ENCODE peak calls at places on chromosome 1, in nine cellular contexts. B, V, R, M, T, Z, F, X and E are unnamed samples. For H3K9me3 and H3K4me1, the result is how much of the 10 kb centered on the place peaks cover.

GRCh38 chr1:222897527-222898190 is 82.8 kb downstream of the DISP1 start:
- DNase-seq in F (no peak), T (no peak), M (no peak), V (no peak), R (no peak), B (no peak), Z (no peak), X (peak), E (peak)

GRCh38 chr1:60922304-60922703 is 160.1 kb upstream of the NFIA start:
- DNase-seq in F (peak), Z (no peak), R (no peak), V (peak), B (no peak), T (no peak), M (no peak), X (no peak), E (no peak)

GRCh38 chr1:185821612-185822385 is 87.6 kb downstream of the HMCN1 start:
- DNase-seq in R (no peak), M (no peak), V (no peak), Z (no peak), X (peak), B (no peak), T (no peak), F (no peak), E (peak)

GRCh38 chr1:6624712-6625578 is at the start of gene THAP3:
- DNase-seq in R (peak), V (peak), F (peak), X (peak), B (peak), Z (peak), M (peak), T (peak), E (peak)

GRCh38 chr1:225737179-225737578 is 40.4 kb upstream of the SRP9 start:
- DNase-seq in R (no peak), Z (no peak), V (no peak), F (no peak), M (peak), X (peak), B (no peak), T (no peak), E (no peak)

GRCh38 chr1:172658871-172659453 is at the start of gene FASLG:
- DNase-seq in V (no peak), T (no peak), R (no peak), F (no peak), B (no peak), M (no peak), Z (peak), X (no peak), E (peak)

GRCh38 chr1:181396811-181397210 is 86.5 kb upstream of the CACNA1E start:
- DNase-seq in M (no peak), T (no peak), B (no peak), V (no peak), F (no peak), R (no peak), X (no peak), Z (no peak), E (no peak)

GRCh38 chr1:181181792-181182585 is 93.5 kb downstream of the IER5 start:
- DNase-seq in R (peak), Z (no peak), B (peak), X (no peak), F (no peak), M (no peak), V (no peak), T (no peak), E (no peak)

GRCh38 chr1:203300441-203301330 is 4.6 kb upstream of the BTG2 start:
- DNase-seq in M (no peak), T (no peak), R (no peak), V (no peak), X (no peak), B (no peak), Z (no peak), F (no peak), E (no peak)

DNA sequence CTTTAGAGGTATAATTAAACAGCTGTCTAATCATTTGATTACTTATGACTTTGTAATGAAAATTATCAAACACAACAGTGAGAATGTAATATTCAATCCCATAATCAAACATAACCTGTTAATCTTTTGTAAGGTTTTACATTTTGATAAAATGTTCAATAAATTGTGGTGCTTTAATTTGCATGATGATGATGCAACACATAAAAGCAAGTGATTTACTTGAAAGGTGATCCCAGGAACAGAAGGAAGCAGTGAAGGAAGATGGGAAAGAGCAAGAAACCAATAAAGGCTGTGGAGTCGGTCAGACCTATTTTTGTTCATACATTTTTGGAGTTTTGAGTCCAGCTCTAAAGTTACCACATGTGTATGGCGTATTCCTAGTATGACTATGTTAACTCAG is 29.6 kb downstream of the ZNF695 start:
- DNase-seq in F (no peak), X (no peak), V (no peak), R (no peak), B (no peak), T (no peak), M (no peak), Z (no peak), E (no peak)
- H3K9me3 ChIP-seq in F (under half), X (half or more), V (under half), R (half or more), B (under half), T (under half), M (half or more), Z (under half), E (under half)

DNA sequence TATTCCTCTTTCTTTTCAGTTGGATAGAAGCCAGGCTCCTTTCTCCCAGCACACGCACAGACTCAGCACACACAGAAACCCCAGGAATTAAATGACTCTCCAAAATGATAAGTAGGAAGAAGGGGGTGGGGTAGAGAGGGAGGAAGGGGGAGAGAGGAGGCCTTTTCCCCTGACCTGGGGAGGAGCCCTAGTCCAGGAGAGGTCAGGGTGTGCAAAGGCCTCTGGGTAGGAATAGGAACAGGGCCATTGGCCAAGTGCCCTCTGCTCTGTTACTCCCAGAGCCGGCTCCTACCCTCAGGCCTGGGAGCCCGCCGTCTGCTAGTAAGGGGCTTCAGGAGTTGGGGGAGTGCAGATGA is 35.6 kb upstream of the PUM1 start:
- DNase-seq in B (no peak), X (peak), Z (peak), M (no peak), V (no peak), R (no peak), F (peak), T (no peak), E (peak)
- H3K4me3 ChIP-seq in B (no peak), X (no peak), Z (no peak), M (no peak), V (no peak), R (no peak), F (no peak), T (no peak), E (no peak)

DNA sequence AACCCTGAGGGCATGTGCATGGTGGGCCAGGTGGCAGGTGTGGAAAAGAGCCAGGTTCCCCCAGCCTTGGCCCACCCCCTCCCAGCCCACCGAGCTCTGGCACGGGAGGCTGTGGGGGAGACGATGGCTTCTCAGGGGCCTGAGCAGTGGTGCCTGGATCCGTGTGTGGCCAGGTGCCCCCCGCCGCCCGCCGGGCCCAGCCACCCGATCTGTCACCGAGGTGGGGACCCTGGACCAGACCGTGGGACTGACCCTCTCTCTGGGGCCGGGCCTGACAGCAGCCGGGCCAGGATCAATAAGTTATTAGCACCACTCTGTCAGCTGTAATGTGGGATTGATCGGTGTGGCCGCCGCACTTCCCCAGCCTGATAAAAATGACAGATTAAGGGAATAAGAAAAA is 13.8 kb downstream of the SAMD11 start:
- DNase-seq in M (no peak), Z (no peak), V (no peak), T (no peak), X (no peak), F (no peak), B (no peak), R (no peak), E (no peak)
- H3K4me1 ChIP-seq in M (under half), Z (under half), V (under half), T (under half), X (under half), F (half or more), B (under half), R (under half), E (under half)

DNA sequence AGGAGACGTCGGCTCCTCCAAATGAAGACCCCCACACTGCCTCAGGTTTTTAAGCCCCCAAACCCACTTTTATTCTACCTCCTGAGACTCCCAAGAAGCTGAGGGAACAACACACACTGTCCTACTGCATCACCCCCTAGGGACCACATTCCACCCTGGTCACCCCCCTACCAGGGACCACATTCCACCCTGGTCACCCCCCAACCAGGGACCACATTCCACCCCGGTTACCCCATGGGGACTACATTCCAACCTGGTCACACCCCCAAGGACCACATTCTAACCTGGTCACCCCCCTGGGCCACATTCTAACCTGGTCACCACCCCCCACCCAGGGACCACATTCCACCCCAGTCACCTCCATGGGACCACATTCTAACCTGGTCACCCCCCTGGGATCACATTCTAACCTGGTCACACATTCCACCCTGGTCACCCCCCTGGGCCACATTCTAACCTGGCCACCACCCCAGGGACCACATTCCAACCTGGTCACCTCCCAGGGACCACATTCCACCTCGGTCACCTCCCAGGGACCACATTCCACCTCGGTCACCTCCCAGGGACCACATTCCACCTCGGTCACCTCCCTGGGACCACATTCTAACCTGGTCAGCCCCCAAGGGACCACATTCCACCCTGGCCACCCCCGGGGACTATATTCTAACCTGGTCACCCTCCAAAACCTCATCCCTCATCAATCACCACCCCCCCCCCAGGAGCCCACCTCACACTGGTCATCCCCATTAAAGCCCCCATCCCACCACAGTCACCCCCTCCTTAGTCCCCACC is 587.6 kb downstream of the NPHP4 start:
- DNase-seq in B (no peak), M (no peak), X (no peak), Z (no peak), R (no peak), T (no peak), F (no peak), V (no peak), E (no peak)
- H3K9me3 ChIP-seq in B (under half), M (under half), X (under half), Z (under half), R (under half), T (under half), F (under half), V (under half), E (under half)

DNA sequence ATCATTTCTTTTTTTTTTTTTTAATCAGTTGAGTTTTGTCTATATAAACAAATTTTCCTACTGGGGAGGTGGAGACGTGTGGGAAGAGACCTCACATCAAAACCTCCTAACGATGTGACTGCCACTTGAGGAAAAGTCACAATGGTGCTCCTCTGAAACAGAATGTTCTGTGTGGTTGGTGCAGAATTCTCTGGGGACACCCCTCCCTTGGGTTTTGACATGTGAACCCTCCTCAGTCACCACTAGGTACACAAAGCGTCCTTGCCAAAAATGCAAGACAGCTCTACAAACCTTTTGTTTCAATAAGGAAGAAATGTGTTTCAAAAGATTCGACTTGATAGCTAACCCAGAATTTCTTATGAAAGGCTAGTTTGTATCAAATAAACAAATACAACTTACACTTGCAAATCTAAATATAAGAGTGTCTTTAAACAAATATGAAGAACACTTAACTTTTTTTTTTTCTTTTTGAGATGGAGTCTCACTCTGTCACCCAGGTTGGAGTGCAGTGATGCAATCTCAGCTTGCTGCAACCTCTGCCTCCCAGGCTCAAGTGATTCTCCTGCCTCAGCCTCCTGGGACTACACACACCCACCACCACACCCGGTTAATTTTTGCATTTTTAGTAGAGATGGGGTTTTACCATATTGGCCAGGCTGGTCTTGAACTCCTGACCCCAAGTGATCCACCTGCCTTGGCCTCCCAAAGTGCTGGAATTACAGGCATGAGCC is 9.3 kb downstream of the SLC25A24 start:
- DNase-seq in X (peak), B (no peak), M (no peak), R (no peak), V (peak), F (no peak), T (no peak), Z (no peak), E (no peak)
- H3K4me3 ChIP-seq in X (no peak), B (no peak), M (no peak), R (no peak), V (no peak), F (no peak), T (no peak), Z (no peak), E (no peak)

GRCh38 chr1:154608522-154609294 is 722 bp upstream of the ADAR start:
- DNase-seq in T (no peak), X (peak), F (peak), Z (peak), R (peak), V (no peak), M (peak), B (peak), E (peak)

GRCh38 chr1:154609398-154610380 is 1.7 kb upstream of the ADAR start:
- DNase-seq in Z (peak), F (no peak), T (no peak), B (no peak), V (no peak), R (no peak), M (no peak), X (peak), E (peak)

GRCh38 chr1:154603317-154603716 is 4.7 kb downstream of the ADAR start:
- DNase-seq in Z (no peak), X (no peak), B (no peak), F (no peak), M (no peak), T (no peak), R (no peak), V (no peak), E (no peak)

GRCh38 chr1:154607748-154608521 is at the start of gene ADAR:
- DNase-seq in F (peak), M (peak), X (peak), R (peak), B (peak), Z (peak), T (peak), V (peak), E (peak)

GRCh38 chr1:154607084-154607747 is 770 bp downstream of the ADAR start:
- DNase-seq in T (no peak), B (no peak), X (peak), Z (peak), M (no peak), F (peak), R (no peak), V (no peak), E (peak)
- H3K4me1 ChIP-seq in T (under half), B (under half), X (under half), Z (under half), M (under half), F (under half), R (under half), V (half or more), E (under half)

GRCh38 chr1:246987083-246987690 is 20.7 kb downstream of the ZNF695 start:
- DNase-seq in T (no peak), X (peak), V (no peak), R (no peak), F (no peak), B (no peak), Z (no peak), M (no peak), E (no peak)
- H3K9me3 ChIP-seq in T (half or more), X (half or more), V (half or more), R (half or more), F (under half), B (under half), Z (under half), M (half or more), E (under half)

GRCh38 chr1:24318238-24318987 is 744 bp upstream of the GRHL3 start:
- DNase-seq in X (no peak), V (no peak), R (no peak), Z (peak), B (no peak), M (no peak), T (no peak), F (peak), E (no peak)
- H3K4me3 ChIP-seq in X (peak), V (no peak), R (no peak), Z (no peak), B (no peak), M (no peak), T (no peak), F (no peak), E (no peak)

DNA sequence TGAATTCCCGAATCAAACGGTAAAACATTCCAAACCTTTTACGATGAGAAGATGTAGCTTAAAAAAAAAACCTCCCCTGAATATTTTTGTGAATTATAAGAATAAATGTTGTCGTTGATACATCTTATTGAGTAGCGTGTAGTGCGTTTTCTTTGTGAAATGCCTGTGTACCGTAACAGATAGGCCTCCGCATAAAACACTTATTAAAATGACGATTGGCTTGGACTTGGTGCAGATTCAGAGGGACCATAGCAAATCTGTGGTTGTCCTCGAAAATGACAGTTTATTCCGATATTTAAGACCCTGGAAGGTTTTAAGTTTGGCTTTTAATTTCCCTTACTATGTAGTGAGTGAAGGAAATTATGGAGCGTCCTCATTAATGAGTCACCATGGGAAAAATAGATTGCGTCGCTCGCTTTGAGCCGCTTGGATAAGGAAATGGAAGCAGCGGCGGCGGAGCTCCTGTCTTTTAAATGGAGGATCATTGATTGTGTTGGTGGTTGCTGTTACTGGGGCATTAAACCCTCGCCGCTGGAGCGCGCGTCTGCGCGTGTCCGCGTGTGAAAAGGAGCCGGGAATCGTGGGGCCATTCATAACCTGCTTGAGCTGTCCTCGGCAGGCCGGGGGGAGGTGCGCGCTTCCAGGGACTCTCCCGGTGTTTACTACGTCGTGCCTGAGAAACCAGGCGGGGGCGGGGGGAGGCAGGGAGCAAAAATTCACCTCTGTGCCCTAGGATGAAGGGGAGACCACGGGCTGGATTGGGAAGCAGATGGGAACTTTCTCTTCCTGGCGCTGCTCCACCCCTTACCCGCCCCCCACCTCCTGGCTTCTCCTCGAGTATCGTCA is 1.6 kb downstream of the SPEN start:
- DNase-seq in M (peak), T (peak), F (peak), R (peak), Z (peak), X (peak), V (peak), B (peak), E (peak)
- H3K4me1 ChIP-seq in M (under half), T (under half), F (under half), R (under half), Z (under half), X (under half), V (under half), B (under half), E (under half)